ENCODE peak calls at places on chromosomes 5 and 9, in eight cellular contexts. Q, F, N, U, J, K, O and W are unnamed samples.

GRCh38 chr9:99398241-99398640 is 176.2 kb downstream of the SEC61B start:
- DNase-seq in Q (no peak), F (no peak), N (no peak), U (no peak), J (no peak), K (no peak), O (no peak), W (no peak)

GRCh38 chr9:135252980-135253304 is 165.5 kb downstream of the OLFM1 start:
- DNase-seq in Q (no peak), F (no peak), N (no peak), U (no peak), J (no peak), K (no peak), O (no peak), W (no peak)

GRCh38 chr5:142521706-142522105 is 164.2 kb downstream of the FGF1 start:
- DNase-seq in Q (no peak), F (no peak), N (no peak), U (no peak), J (no peak), K (no peak), O (no peak), W (no peak)

GRCh38 chr9:88529496-88529895 is 5.5 kb upstream of the NXNL2 start:
- DNase-seq in Q (no peak), F (no peak), N (no peak), U (no peak), J (no peak), K (no peak), O (no peak), W (no peak)

GRCh38 chr5:112636751-112637150 is 100.9 kb upstream of the APC start:
- DNase-seq in Q (no peak), F (no peak), N (no peak), U (no peak), J (no peak), K (no peak), O (no peak), W (no peak)

GRCh38 chr5:17024686-17025180 is 88.6 kb upstream of the MYO10 start:
- DNase-seq in Q (no peak), F (no peak), N (peak), U (no peak), J (no peak), K (no peak), O (peak), W (no peak)

GRCh38 chr9:135957431-135957830 is 3.7 kb downstream of the UBAC1 start:
- DNase-seq in Q (no peak), F (no peak), N (no peak), U (no peak), J (no peak), K (no peak), O (no peak), W (no peak)

GRCh38 chr9:95333426-95333825 is 15.9 kb upstream of the FANCC start:
- DNase-seq in Q (no peak), F (no peak), N (no peak), U (no peak), J (no peak), K (no peak), O (no peak), W (no peak)

GRCh38 chr5:169197343-169197742 is 103.6 kb downstream of the SLIT3 start:
- DNase-seq in Q (no peak), F (no peak), N (no peak), U (peak), J (no peak), K (peak), O (peak), W (no peak)

GRCh38 chr5:156096259-156096658 is 230.7 kb upstream of the SGCD start:
- DNase-seq in Q (no peak), F (no peak), N (no peak), U (no peak), J (no peak), K (no peak), O (no peak), W (no peak)

GRCh38 chr9:124015091-124015660 is 3.6 kb downstream of the LHX2 start:
- DNase-seq in Q (no peak), F (no peak), N (no peak), U (no peak), J (peak), K (no peak), O (peak), W (no peak)

GRCh38 chr5:127254729-127255284 is 35.8 kb upstream of the MEGF10 start:
- DNase-seq in Q (no peak), F (no peak), N (no peak), U (no peak), J (no peak), K (no peak), O (no peak), W (no peak)

GRCh38 chr9:136485651-136486050 is 2.8 kb upstream of the SEC16A start:
- DNase-seq in Q (no peak), F (no peak), N (no peak), U (no peak), J (no peak), K (no peak), O (no peak), W (no peak)

GRCh38 chr9:73981405-73981804 is 515.7 kb upstream of the RORB start:
- DNase-seq in Q (no peak), F (no peak), N (no peak), U (no peak), J (peak), K (no peak), O (no peak), W (no peak)

GRCh38 chr5:142874537-142874936 is 104.4 kb downstream of the ARHGAP26 start:
- DNase-seq in Q (no peak), F (no peak), N (no peak), U (peak), J (no peak), K (peak), O (no peak), W (no peak)

GRCh38 chr9:113621309-113621791 is 157.8 kb downstream of the RGS3 start:
- DNase-seq in Q (no peak), F (no peak), N (no peak), U (no peak), J (no peak), K (peak), O (peak), W (no peak)